ENCODE peak calls at places on chromosome 12, in four cellular contexts. L, Q, Z and W are unnamed samples.

GRCh38 chr12:47303207-47303606 is 223.4 kb upstream of the AMIGO2 start:
- DNase-seq in L (no peak), Q (no peak), Z (no peak), W (no peak)

GRCh38 chr12:49952396-49953055 is 2.0 kb downstream of the AQP2 start:
- DNase-seq in L (no peak), Q (no peak), Z (no peak), W (no peak)

GRCh38 chr12:128578045-128578444 is 245.7 kb downstream of the SLC15A4 start:
- DNase-seq in L (no peak), Q (no peak), Z (no peak), W (no peak)

GRCh38 chr12:33752854-33753253 is 269.4 kb upstream of the ALG10 start:
- DNase-seq in L (no peak), Q (no peak), Z (peak), W (no peak)

GRCh38 chr12:51395283-51396230 is 4.4 kb upstream of the GALNT6 start:
- DNase-seq in L (no peak), Q (no peak), Z (peak), W (no peak)

GRCh38 chr12:124125472-124125871 is 152.5 kb downstream of the ZNF664 start:
- DNase-seq in L (no peak), Q (no peak), Z (no peak), W (no peak)

GRCh38 chr12:104165801-104166200 is 27.8 kb upstream of the NFYB start:
- DNase-seq in L (peak), Q (no peak), Z (no peak), W (no peak)

GRCh38 chr12:116524964-116525379 is 34.2 kb upstream of the MAP1LC3B2 start:
- DNase-seq in L (no peak), Q (no peak), Z (no peak), W (no peak)

GRCh38 chr12:56004211-56004610 is 7.1 kb downstream of the SUOX start:
- DNase-seq in L (no peak), Q (no peak), Z (no peak), W (no peak)

GRCh38 chr12:50110127-50110761 is 1.8 kb upstream of the COX14 start:
- DNase-seq in L (no peak), Q (peak), Z (peak), W (no peak)

DNA sequence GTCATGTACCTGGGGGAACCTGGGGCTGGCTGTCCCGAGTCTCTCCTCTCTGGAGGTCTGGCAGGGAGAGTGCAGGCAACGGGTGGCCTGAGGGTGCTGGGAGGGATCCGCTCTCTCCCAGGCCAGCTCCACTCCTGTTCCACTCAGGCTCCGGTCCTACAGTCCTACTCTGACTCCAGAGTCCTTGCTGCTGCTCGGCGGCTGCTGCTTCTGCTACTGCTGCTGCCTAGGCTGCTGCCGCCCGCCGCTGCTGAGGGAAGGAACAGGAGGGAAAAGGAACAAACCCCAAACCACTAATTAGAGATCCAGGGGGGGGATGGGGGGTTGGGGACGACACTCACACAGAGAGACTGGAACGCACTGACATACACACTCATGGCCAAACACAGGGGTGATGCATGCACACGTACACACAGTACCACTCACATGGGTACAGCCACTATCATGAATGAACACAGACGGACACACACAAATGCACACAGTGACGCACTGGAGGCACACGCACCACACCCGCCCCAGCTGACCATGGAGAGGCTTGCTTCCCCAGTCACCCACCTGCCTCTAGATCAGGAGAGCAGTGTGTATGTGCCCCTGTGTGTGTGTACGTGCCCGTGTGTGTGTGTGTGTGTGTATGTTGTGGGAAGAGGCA is at the start of gene SP7:
- DNase-seq in L (no peak), Q (no peak), Z (no peak), W (no peak)
- TF ChIP-seq JUN in L (no peak), Q (no peak), Z (no peak), W (no peak)

GRCh38 chr12:74552201-74552600 is 14.6 kb downstream of the ATXN7L3B start:
- DNase-seq in L (no peak), Q (no peak), Z (peak), W (no peak)
- H3K4me2 ChIP-seq in L (no peak), Q (no peak), Z (no peak), W (no peak)

DNA sequence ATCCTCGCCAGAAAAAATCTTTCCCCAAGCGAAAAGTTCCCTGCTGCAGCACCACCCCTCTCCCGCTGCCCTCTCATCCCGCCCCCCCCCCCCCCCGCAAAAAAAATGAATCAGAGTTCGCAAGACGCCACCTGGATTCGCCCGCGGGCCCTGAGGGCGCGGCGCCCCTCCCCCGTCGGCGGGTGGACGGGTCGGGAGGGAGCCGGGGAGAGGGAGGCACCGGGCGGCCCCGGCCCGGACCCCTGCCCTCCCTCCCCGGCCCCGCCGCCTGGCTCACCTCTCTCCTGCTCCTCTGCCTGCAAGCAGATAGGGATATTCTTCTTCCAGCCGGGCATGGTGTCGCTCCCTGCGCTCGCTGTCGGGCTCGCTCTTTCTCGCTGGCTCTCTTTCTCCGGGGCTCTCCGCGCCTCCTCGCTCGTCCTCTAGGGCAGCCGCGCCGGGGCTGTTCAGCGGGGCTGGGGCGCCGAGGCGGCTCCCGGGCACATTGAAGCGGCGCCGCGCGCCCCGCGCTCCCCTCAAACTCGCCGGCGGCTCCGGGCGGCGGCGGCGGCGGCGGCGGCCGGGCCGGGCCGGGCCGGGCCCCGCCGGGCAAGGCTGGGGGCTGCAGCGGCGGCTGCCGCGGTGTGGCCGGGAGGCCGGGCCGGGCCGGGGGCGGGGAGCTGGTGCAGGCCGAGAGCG is 200.2 kb upstream of the CAND1 start:
- DNase-seq in L (peak), Q (peak), Z (peak), W (peak)
- TF ChIP-seq EZH2 in L (no peak), Q (no peak), Z (no peak), W (no peak)

DNA sequence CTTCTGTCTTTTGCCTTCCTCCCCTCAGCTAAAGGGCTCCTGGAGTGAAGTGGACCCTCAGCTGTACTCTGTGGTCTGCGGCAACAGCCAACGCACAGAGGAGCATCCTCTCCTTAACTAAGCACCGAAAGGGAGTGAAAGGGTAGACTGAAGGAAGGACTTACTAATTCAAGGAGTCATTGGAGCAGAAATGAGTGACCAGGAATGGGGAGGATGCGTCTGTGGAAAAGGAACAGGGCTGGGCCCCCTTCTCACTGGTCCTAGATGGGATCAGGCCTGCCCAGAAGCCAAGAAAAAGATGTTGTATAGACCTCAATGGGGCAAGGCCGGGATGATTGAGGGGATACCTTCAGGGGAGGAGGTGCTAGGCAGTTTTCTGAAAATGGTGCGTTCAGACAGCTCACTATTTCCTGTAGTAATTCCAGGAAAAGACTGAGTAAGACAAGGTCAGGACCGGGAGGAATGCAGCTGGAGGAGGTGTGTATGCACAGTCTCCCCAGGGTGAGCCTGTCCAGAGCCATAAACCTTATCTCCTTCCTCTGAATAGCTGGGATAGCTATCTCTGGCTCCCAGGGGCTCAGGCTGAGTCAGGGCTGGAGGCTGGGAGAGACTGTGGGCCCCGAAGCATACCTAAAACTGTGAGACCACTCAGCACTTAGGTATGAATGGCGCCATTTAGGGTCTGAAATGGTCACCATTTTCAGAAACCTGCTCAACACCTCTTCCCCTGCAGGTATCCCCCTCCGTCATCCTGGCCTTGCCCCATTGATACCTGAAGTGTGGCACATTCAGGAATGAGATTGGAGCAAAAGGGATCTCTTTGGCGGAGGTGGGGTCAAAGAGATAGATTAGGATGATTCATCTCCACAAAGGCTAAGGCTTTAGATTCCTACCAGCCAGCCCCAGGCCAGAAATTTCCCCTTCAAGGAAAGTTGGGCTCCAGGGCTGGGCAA is 20.2 kb upstream of the KRT8 start:
- DNase-seq in L (peak), Q (peak), Z (peak), W (no peak)
- TF ChIP-seq JUN in L (peak), Q (no peak), Z (no peak), W (no peak)

DNA sequence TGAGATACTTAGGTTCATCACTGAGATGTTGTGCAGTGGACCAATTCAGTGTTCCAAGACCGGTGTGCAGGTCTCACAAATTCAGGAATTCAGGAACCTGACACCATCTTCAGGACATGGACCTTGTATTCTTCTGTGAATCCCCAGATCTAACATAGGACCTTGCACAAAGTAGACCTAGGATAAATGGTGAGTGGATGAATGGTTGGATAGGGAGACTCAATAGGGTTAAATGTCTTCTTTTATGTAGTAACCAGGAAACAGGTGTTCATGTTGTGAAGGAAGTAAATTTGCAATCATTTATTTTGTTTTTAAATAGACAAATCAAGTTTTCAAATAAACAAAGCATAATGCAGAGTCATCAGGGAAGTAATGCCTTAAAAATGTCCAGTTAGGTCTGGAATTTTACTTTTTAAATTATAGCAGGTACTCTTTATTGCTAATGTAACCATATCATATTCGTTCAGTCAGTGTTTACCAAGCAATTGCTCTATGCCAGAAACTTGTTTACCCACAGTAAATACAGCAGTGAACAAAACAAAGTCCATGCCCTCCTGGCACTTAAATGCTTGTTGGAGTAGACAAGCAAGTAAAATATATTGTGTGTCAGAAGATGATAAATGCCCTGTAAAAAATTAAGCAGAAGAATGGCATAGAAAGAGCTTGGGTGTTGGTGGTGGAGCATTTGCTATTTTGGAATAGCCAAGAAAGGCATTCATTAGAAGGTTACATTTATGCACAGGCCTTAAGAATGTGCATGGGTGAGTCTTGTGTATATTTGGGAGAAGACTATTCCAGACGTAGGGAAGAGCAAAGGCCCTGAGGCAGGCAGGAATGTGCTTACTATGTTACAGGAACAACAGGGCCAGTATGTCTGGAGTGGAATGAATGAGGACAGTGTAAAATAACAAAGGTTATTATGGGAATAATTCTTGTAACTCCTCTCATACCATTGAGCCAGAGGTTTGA is 26.3 kb downstream of the RXYLT1 start:
- DNase-seq in L (no peak), Q (peak), Z (no peak), W (no peak)
- H3K4me2 ChIP-seq in L (no peak), Q (no peak), Z (no peak), W (no peak)

GRCh38 chr12:1531160-1531653 is 63.2 kb downstream of the FBXL14 start:
- DNase-seq in L (no peak), Q (no peak), Z (no peak), W (no peak)
- TF ChIP-seq EZH2 in L (peak), Q (peak), Z (no peak), W (peak)

GRCh38 chr12:109981311-109981710 is 14.9 kb downstream of the GIT2 start:
- DNase-seq in L (no peak), Q (no peak), Z (no peak), W (no peak)
- TF ChIP-seq JUN in L (no peak), Q (no peak), Z (no peak), W (no peak)

GRCh38 chr12:132028111-132028510 is 78.4 kb downstream of the EP400 start:
- DNase-seq in L (no peak), Q (no peak), Z (no peak), W (no peak)
- H3K4me2 ChIP-seq in L (no peak), Q (no peak), Z (no peak), W (no peak)

DNA sequence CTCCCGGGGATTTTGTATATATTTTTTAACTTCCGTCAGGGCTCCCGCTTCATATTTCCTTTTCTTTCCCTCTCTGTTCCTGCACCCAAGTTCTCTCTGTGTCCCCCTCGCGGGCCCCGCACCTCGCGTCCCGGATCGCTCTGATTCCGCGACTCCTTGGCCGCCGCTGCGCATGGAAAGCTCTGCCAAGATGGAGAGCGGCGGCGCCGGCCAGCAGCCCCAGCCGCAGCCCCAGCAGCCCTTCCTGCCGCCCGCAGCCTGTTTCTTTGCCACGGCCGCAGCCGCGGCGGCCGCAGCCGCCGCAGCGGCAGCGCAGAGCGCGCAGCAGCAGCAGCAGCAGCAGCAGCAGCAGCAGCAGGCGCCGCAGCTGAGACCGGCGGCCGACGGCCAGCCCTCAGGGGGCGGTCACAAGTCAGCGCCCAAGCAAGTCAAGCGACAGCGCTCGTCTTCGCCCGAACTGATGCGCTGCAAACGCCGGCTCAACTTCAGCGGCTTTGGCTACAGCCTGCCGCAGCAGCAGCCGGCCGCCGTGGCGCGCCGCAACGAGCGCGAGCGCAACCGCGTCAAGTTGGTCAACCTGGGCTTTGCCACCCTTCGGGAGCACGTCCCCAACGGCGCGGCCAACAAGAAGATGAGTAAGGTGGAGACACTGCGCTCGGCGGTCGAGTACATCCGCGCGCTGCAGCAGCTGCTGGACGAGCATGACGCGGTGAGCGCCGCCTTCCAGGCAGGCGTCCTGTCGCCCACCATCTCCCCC is 777 bp downstream of the ASCL1 start:
- DNase-seq in L (peak), Q (no peak), Z (no peak), W (peak)
- TF ChIP-seq EZH2 in L (peak), Q (no peak), Z (no peak), W (peak)

GRCh38 chr12:111046896-111047295 is 126.5 kb upstream of the MYL2 start:
- DNase-seq in L (no peak), Q (no peak), Z (no peak), W (no peak)
- TF ChIP-seq JUN in L (no peak), Q (no peak), Z (no peak), W (no peak)